ENCODE peak calls at places on chromosomes 6 and 20, in five cellular contexts. Y is cardiac muscle cell, F is A549, H is adipocyte, Q is trophoblast cell. L is an unnamed sample. For H3K9me3, the result is how much of the 10 kb centered on the place peaks cover.

GRCh38 chr20:53646550-53646949 is 52.9 kb upstream of the ZNF217 start:
- DNase-seq in Q (no peak), H (no peak), F (no peak), Y (no peak), L (no peak)

GRCh38 chr20:35165221-35166185 is 6.4 kb upstream of the PROCR start:
- DNase-seq in H (no peak), Y (no peak), Q (no peak), F (no peak), L (no peak)

GRCh38 chr6:98821739-98822405 is 12.5 kb upstream of the POU3F2 start:
- DNase-seq in F (no peak), H (no peak), Y (no peak), Q (peak), L (no peak)

GRCh38 chr6:1613631-1614447 is 4.1 kb downstream of the FOXC1 start:
- DNase-seq in Q (peak), Y (peak), H (peak), F (no peak), L (no peak)

GRCh38 chr20:52497731-52498130 is 306.2 kb upstream of the ZFP64 start:
- DNase-seq in H (no peak), F (no peak), Q (no peak), Y (no peak), L (no peak)

GRCh38 chr6:31776961-31777666 is at the start of gene VWA7:
- DNase-seq in F (peak), Y (peak), Q (peak), H (peak), L (no peak)

GRCh38 chr6:29232725-29233124 is 62.0 kb downstream of the OR2J2 start:
- DNase-seq in H (no peak), Y (no peak), Q (no peak), F (no peak), L (no peak)

GRCh38 chr20:57596998-57597939 is 23.0 kb downstream of the ZBP1 start:
- DNase-seq in Q (peak), Y (peak), H (peak), F (peak), L (peak)

GRCh38 chr20:13817342-13817741 is 32.5 kb downstream of the NDUFAF5 start:
- DNase-seq in Q (peak), Y (no peak), H (peak), F (no peak), L (no peak)

GRCh38 chr20:17579369-17580039 is 9.6 kb downstream of the DSTN start:
- DNase-seq in Y (no peak), H (no peak), F (no peak), Q (no peak), L (no peak)

GRCh38 chr20:15799871-15800270 is 773.4 kb downstream of the KIF16B start:
- DNase-seq in Y (no peak), Q (no peak), F (no peak), H (peak), L (no peak)

GRCh38 chr6:144064831-144065668 is 30.3 kb downstream of the SF3B5 start:
- DNase-seq in H (no peak), F (no peak), Q (no peak), Y (no peak), L (peak)

GRCh38 chr6:138403324-138403800 is 661 bp upstream of the HEBP2 start:
- DNase-seq in Q (no peak), F (peak), H (peak), Y (peak), L (peak)

GRCh38 chr6:163098827-163099469 is 315.6 kb upstream of the QKI start:
- DNase-seq in Y (no peak), H (no peak), F (no peak), Q (no peak), L (no peak)

GRCh38 chr20:62922451-62922921 is 3.8 kb downstream of the DIDO1 start:
- DNase-seq in H (no peak), Y (no peak), F (no peak), Q (no peak), L (peak)

GRCh38 chr6:148671085-148671484 is 75.7 kb upstream of the UST start:
- DNase-seq in Y (no peak), F (no peak), Q (no peak), H (no peak), L (no peak)

GRCh38 chr6:167409078-167409477 is 84.2 kb downstream of the TTLL2 start:
- DNase-seq in Y (no peak), H (no peak), F (no peak), Q (no peak), L (no peak)

GRCh38 chr6:7087491-7087979 is 20.2 kb upstream of the RREB1 start:
- DNase-seq in Y (no peak), Q (no peak), F (no peak), H (no peak), L (no peak)

GRCh38 chr6:117840541-117840983 is 66.5 kb upstream of the SLC35F1 start:
- DNase-seq in F (peak), Q (peak), Y (peak), H (peak), L (peak)

GRCh38 chr6:31068738-31069340 is 43.5 kb downstream of the C6orf15 start:
- DNase-seq in F (peak), Q (peak), Y (peak), H (peak), L (peak)

GRCh38 chr6:141169419-141169818 is 963.3 kb upstream of the GJE1 start:
- DNase-seq in Q (no peak), F (no peak), H (peak), Y (peak), L (no peak)

GRCh38 chr6:89081129-89081422 is 525 bp downstream of the PNRC1 start:
- DNase-seq in F (no peak), Q (peak), Y (no peak), H (no peak), L (no peak)

GRCh38 chr6:145744619-145745018 is 9.3 kb upstream of the EPM2A start:
- DNase-seq in Q (no peak), Y (no peak), H (no peak), F (no peak), L (no peak)

GRCh38 chr20:48451401-48451800 is 376.4 kb downstream of the PREX1 start:
- DNase-seq in Q (no peak), F (no peak), Y (no peak), H (no peak), L (no peak)

DNA sequence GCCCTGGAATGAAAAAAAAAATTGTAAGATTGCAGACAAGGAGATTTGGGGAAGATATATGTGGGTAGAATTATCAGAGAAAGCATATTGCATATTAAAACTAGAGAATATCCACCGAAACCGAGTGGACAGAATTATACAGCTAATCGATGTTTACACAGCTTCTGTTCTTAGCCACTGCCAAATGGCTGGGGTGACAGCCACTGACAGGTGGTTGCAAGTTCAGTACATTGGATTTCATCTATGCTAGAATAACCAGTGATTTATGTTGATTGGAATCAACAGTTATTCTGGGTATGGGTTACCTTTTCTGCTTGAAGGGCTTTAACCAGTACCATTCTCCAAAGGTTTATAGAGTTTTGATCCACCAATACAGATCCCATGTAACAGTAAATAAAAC is 48.4 kb upstream of the THEMIS start:
- DNase-seq in F (no peak), H (no peak), Y (no peak), Q (no peak), L (no peak)
- H3K9me3 ChIP-seq in F (under half), H (under half), Y (under half), Q (under half), L (under half)

GRCh38 chr20:29472606-29473005 is 1784.9 kb upstream of the DEFB115 start:
- DNase-seq in H (no peak), Q (no peak), F (no peak), Y (no peak), L (no peak)
- H3K9me3 ChIP-seq in H (under half), Q (under half), F (under half), Y (under half), L (under half)

DNA sequence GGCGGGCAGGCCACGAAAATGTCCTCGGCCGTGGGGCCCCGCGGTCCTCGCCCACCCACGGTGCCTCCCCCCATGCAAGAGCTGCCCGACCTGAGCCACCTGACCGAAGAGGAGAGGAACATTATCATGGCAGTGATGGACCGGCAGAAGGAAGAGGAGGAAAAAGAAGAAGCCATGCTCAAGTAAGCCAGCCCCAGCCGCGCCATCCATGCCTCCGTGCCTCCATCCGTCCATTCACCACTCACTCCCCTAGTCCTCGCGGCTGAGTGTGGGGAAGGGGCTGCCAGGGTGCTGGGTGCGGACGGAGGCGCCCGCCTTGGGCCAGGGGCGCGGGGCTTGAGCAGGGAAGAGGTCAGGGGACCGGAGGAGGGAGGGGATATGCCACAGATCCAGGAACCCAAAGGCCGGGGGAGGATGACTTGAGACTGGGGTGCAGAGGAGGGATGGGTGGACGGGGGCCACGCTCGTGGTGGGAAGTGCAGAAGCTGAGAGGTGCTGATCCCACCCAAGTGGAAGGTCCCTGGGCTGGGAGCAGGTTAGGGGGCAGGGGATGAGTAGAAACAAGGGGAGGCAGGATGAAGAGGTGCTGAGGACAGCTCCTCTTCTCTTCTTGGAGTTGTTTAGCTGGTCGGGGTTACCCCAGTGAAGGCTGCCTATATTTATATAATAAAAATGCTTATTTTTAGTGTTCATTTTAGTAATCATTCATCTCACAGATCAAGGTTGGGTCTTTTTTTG is 825 bp downstream of the RIMS1 start:
- DNase-seq in Q (no peak), F (no peak), H (peak), Y (peak), L (no peak)
- H3K9me3 ChIP-seq in Q (under half), F (under half), H (under half), Y (under half), L (under half)

DNA sequence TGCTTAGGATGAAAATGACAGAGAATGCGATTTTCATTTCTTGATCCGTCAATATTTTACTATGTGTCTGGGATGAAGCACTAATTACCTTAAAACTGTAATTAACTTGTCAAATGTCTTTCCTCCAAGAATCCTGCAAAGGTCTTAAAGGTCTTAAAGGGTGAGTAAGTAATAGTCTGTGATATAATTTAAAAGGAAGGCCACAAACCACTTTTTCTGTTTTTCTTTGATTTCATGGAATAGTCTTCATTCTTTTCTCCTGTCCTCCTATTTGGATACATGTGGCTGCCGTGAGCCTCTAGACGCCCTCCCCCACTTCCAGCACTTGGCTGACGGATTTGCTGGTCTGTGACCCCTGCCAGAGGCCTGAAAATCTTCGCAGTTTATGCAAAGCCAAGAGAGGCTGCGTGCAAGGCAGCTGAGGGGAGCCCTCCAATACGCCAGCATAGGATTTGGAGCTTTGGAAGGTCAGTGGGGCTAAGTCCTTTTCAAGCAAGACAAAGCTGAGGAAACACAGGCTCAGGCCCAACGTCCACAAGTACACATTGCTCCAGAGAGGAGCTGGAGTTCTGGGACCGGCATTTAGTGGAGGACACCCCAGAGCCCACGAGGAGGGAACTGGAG is 382.5 kb downstream of the SMOC2 start:
- DNase-seq in Q (no peak), Y (peak), F (no peak), H (no peak), L (no peak)
- H3K9me3 ChIP-seq in Q (under half), Y (under half), F (under half), H (under half), L (under half)

GRCh38 chr20:1757072-1757471 is 99.5 kb upstream of the SIRPG start:
- DNase-seq in H (no peak), Q (peak), Y (no peak), F (no peak), L (no peak)
- H3K9me3 ChIP-seq in H (under half), Q (under half), Y (under half), F (under half), L (under half)